ENCODE peak calls at places on chromosomes 1 and 21, in nine cellular contexts. H is AML-193; L is dorsolateral prefrontal cortex; O is glutamatergic neuron; F is LoVo; A is NAMALWA; G is T-helper 2 cell; M is activated CD4-positive, alpha-beta T cell treated with anti-CD3 and anti-CD28 coated beads for 24 hours; X is GM04504. N is an unnamed sample.
A peak's percentile ranks its signal among the peaks of the same experiment; 100 is the strongest.

GRCh38 chr1:19765623-19766022 is 34.1 kb downstream of the TMCO4 start:
- DNase-seq in H (no peak), L (no peak), O (no peak), F (peak; percentile 24), A (no peak), G (no peak), M (peak; percentile 30), X (peak; percentile 89), N (peak; percentile 9)

GRCh38 chr1:39957299-39958020 is 2.5 kb downstream of the MFSD2A start:
- DNase-seq in H (no peak), L (peak; percentile 19), O (no peak), F (no peak), A (no peak), G (no peak), M (no peak), X (no peak), N (no peak)

GRCh38 chr1:211133393-211133840 is 531 bp downstream of the KCNH1 start:
- DNase-seq in H (no peak), L (peak; percentile 47), O (no peak), F (no peak), A (no peak), G (no peak), M (peak; percentile 18), X (no peak), N (peak; percentile 51)

GRCh38 chr1:235996048-235996785 is 68.7 kb downstream of the NID1 start:
- DNase-seq in H (no peak), L (no peak), O (no peak), F (no peak), A (no peak), G (peak; percentile 51), M (no peak), X (no peak), N (no peak)

GRCh38 chr1:55073187-55073916 is 34.0 kb downstream of the PCSK9 start:
- DNase-seq in H (no peak), L (no peak), O (no peak), F (no peak), A (no peak), G (peak; percentile 87), M (no peak), X (no peak), N (no peak)

GRCh38 chr1:51088474-51088873 is 13.6 kb upstream of the C1orf185 start:
- DNase-seq in H (peak; percentile 48), L (no peak), O (no peak), F (no peak), A (peak; percentile 10), G (peak; percentile 13), M (no peak), X (no peak), N (no peak)

GRCh38 chr1:200710166-200710565 is 28.5 kb upstream of the CAMSAP2 start:
- DNase-seq in H (no peak), L (no peak), O (no peak), F (no peak), A (no peak), G (no peak), M (no peak), X (no peak), N (no peak)

GRCh38 chr1:163188947-163189346 is 13.8 kb downstream of the RGS5 start:
- DNase-seq in H (no peak), L (no peak), O (peak; percentile 30), F (no peak), A (no peak), G (no peak), M (no peak), X (no peak), N (no peak)

GRCh38 chr1:175504875-175505555 is 238.4 kb downstream of the TNR start:
- DNase-seq in H (no peak), L (no peak), O (no peak), F (no peak), A (no peak), G (no peak), M (no peak), X (no peak), N (no peak)

GRCh38 chr1:204435246-204435885 is 23.7 kb upstream of the PPP1R15B start:
- DNase-seq in H (peak; percentile 56), L (no peak), O (no peak), F (no peak), A (no peak), G (no peak), M (no peak), X (peak; percentile 66), N (no peak)

GRCh38 chr1:21361506-21361905 is 71.2 kb upstream of the ECE1 start:
- DNase-seq in H (no peak), L (no peak), O (no peak), F (no peak), A (no peak), G (no peak), M (no peak), X (no peak), N (peak; percentile 24)

GRCh38 chr1:46622341-46622740 is 5.7 kb upstream of the MOB3C start:
- DNase-seq in H (peak; percentile 28), L (peak; percentile 42), O (no peak), F (peak; percentile 35), A (peak; percentile 27), G (no peak), M (no peak), X (peak; percentile 57), N (no peak)

GRCh38 chr21:36719614-36720013 is 20.7 kb downstream of the SIM2 start:
- DNase-seq in H (no peak), L (no peak), O (peak; percentile 3), F (peak; percentile 85), A (no peak), G (no peak), M (no peak), X (no peak), N (no peak)

GRCh38 chr1:236160540-236161127 is 18.3 kb downstream of the GPR137B start:
- DNase-seq in H (no peak), L (no peak), O (no peak), F (no peak), A (no peak), G (no peak), M (no peak), X (no peak), N (no peak)

GRCh38 chr1:154170547-154171221 is 15.8 kb upstream of the NUP210L start:
- DNase-seq in H (no peak), L (no peak), O (no peak), F (no peak), A (no peak), G (peak; percentile 44), M (no peak), X (no peak), N (no peak)

GRCh38 chr1:85898861-85899260 is 190.6 kb upstream of the ZNHIT6 start:
- DNase-seq in H (no peak), L (no peak), O (no peak), F (no peak), A (no peak), G (no peak), M (no peak), X (no peak), N (no peak)

GRCh38 chr1:193504920-193505319 is 318.5 kb upstream of the B3GALT2 start:
- DNase-seq in H (no peak), L (no peak), O (no peak), F (no peak), A (no peak), G (no peak), M (no peak), X (no peak), N (no peak)

GRCh38 chr1:39081266-39082139 is 55.4 kb downstream of the NDUFS5 start:
- DNase-seq in H (no peak), L (peak; percentile 54), O (peak; percentile 57), F (peak; percentile 28), A (no peak), G (peak; percentile 23), M (peak; percentile 9), X (no peak), N (peak; percentile 47)

GRCh38 chr21:29078884-29079765 is 5.7 kb upstream of the CCT8 start:
- DNase-seq in H (peak; percentile 79), L (no peak), O (no peak), F (no peak), A (peak; percentile 80), G (peak; percentile 77), M (no peak), X (no peak), N (peak; percentile 6)

GRCh38 chr1:162548170-162548569 is 13.4 kb upstream of the UAP1 start:
- DNase-seq in H (no peak), L (no peak), O (no peak), F (no peak), A (no peak), G (peak; percentile 10), M (no peak), X (peak; percentile 73), N (no peak)

GRCh38 chr1:215273838-215274516 is 191.4 kb downstream of the KCNK2 start:
- DNase-seq in H (no peak), L (no peak), O (no peak), F (peak; percentile 32), A (no peak), G (no peak), M (no peak), X (peak; percentile 63), N (no peak)

GRCh38 chr1:162661336-162661735 is 29.1 kb downstream of the DDR2 start:
- DNase-seq in H (no peak), L (no peak), O (no peak), F (no peak), A (no peak), G (no peak), M (no peak), X (no peak), N (no peak)

N was measured in nucleus accumbens.